ENCODE peak calls at places on chromosomes 4 and X, in seven cellular contexts. D is cardiac fibroblast; M is CD4-positive, alpha-beta T cell; N is activated naive CD4-positive, alpha-beta T cell; K is naive thymus-derived CD4-positive, alpha-beta T cell; C is germinal center; B is stimulated activated CD4-positive, alpha-beta T cell treated with anti-CD3 and anti-CD28 coated beads, TNF-alpha, amount 100 ng/mL, for 4 hours. F is an unnamed sample.

GRCh38 chr4:18051281-18051680 is 29.7 kb upstream of the LCORL start:
- DNase-seq in M (no peak), B (no peak), N (no peak), K (no peak), D (no peak), C (no peak), F (no peak)

GRCh38 chr4:8147231-8147970 is 11.2 kb downstream of the ABLIM2 start:
- DNase-seq in M (no peak), D (no peak), B (no peak), N (no peak), K (no peak), C (no peak), F (no peak)

GRCh38 chr4:100517864-100518341 is at the start of gene EMCN:
- DNase-seq in D (peak; percentile 47), K (no peak), C (no peak), B (no peak), M (no peak), N (no peak), F (no peak)

GRCh38 chr4:75289843-75290616 is 224.2 kb downstream of the RCHY1 start:
- DNase-seq in M (no peak), N (no peak), B (no peak), K (no peak), D (peak; percentile 44), C (peak; percentile 38), F (peak; percentile 6)

GRCh38 chrX:47174846-47175587 is 18.6 kb upstream of the UBA1 start:
- DNase-seq in C (no peak), D (no peak), M (no peak), N (no peak), K (no peak), B (no peak), F (no peak)

GRCh38 chr4:10461091-10461849 is 4.0 kb upstream of the ZNF518B start:
- DNase-seq in C (peak; percentile 92), K (peak; percentile 76), D (peak; percentile 63), B (peak; percentile 53), N (peak; percentile 47), M (peak; percentile 52), F (peak; percentile 92)

GRCh38 chrX:10014462-10015373 is 47.6 kb downstream of the CLDN34 start:
- DNase-seq in C (peak; percentile 83), M (peak; percentile 55), N (peak; percentile 18), D (peak; percentile 89), B (peak; percentile 69), K (peak; percentile 74), F (peak; percentile 87)

GRCh38 chr4:43765514-43765913 is 683.1 kb downstream of the KCTD8 start:
- DNase-seq in M (no peak), B (no peak), C (no peak), K (no peak), D (no peak), N (no peak), F (no peak)

GRCh38 chr4:150327262-150327780 is 249.1 kb downstream of the DCLK2 start:
- DNase-seq in M (no peak), B (no peak), C (no peak), N (no peak), K (no peak), D (no peak), F (no peak)